ENCODE peak calls at places on chromosomes 7 and 10, in five cellular contexts. One of them, this sample, is unnamed.

GRCh38 chr10:89944138-89944537 is 242.7 kb downstream of the KIF20B start:
- DNase-seq in HepG2: no peak
- DNase-seq in choroid plexus epithelial cell: no peak
- DNase-seq in tibial artery: no peak
- DNase-seq in PC-3: no peak
- DNase-seq in this sample: no peak

GRCh38 chr10:133528296-133528844 is 1.2 kb downstream of the CYP2E1 start:
- DNase-seq in HepG2: no peak
- DNase-seq in PC-3: peak; percentile 10
- DNase-seq in choroid plexus epithelial cell: no peak
- DNase-seq in tibial artery: no peak
- DNase-seq in this sample: no peak

GRCh38 chr10:5526691-5527331 is 2.0 kb downstream of the CALML3 start:
- DNase-seq in PC-3: no peak
- DNase-seq in choroid plexus epithelial cell: no peak
- DNase-seq in tibial artery: peak; percentile 13
- DNase-seq in HepG2: no peak
- DNase-seq in this sample: no peak

GRCh38 chr7:2967238-2967637 is 76.4 kb downstream of the CARD11 start:
- DNase-seq in PC-3: no peak
- DNase-seq in choroid plexus epithelial cell: no peak
- DNase-seq in tibial artery: no peak
- DNase-seq in HepG2: no peak
- DNase-seq in this sample: no peak

GRCh38 chr10:99777918-99778716 is 4.3 kb upstream of the ABCC2 start:
- DNase-seq in PC-3: no peak
- DNase-seq in HepG2: peak; percentile 39
- DNase-seq in choroid plexus epithelial cell: peak; percentile 71
- DNase-seq in tibial artery: no peak
- DNase-seq in this sample: no peak

GRCh38 chr7:32879460-32879859 is 12.1 kb downstream of the KBTBD2 start:
- DNase-seq in tibial artery: no peak
- DNase-seq in PC-3: no peak
- DNase-seq in choroid plexus epithelial cell: peak; percentile 18
- DNase-seq in HepG2: no peak
- DNase-seq in this sample: no peak

GRCh38 chr10:112519129-112519761 is 72.2 kb downstream of the VTI1A start:
- DNase-seq in PC-3: peak; percentile 44
- DNase-seq in choroid plexus epithelial cell: no peak
- DNase-seq in tibial artery: no peak
- DNase-seq in HepG2: no peak
- DNase-seq in this sample: no peak

GRCh38 chr10:124069341-124069740 is 24.1 kb downstream of the CHST15 start:
- DNase-seq in tibial artery: no peak
- DNase-seq in choroid plexus epithelial cell: no peak
- DNase-seq in PC-3: no peak
- DNase-seq in HepG2: no peak
- DNase-seq in this sample: no peak

GRCh38 chr7:157760004-157760730 is 423.4 kb downstream of the DNAJB6 start:
- DNase-seq in choroid plexus epithelial cell: peak; percentile 21
- DNase-seq in tibial artery: no peak
- DNase-seq in HepG2: no peak
- DNase-seq in PC-3: no peak
- DNase-seq in this sample: no peak

GRCh38 chr10:36583690-36584089 is 541.7 kb upstream of the ANKRD30A start:
- DNase-seq in tibial artery: no peak
- DNase-seq in HepG2: no peak
- DNase-seq in choroid plexus epithelial cell: no peak
- DNase-seq in PC-3: no peak
- DNase-seq in this sample: no peak

GRCh38 chr10:71783917-71784678 is 10.8 kb upstream of the VSIR start:
- DNase-seq in tibial artery: no peak
- DNase-seq in HepG2: no peak
- DNase-seq in PC-3: no peak
- DNase-seq in choroid plexus epithelial cell: no peak
- DNase-seq in this sample: no peak

GRCh38 chr10:62610649-62611229 is 193.8 kb upstream of the ADO start:
- DNase-seq in choroid plexus epithelial cell: peak; percentile 70
- DNase-seq in HepG2: peak; percentile 35
- DNase-seq in PC-3: peak; percentile 99
- DNase-seq in tibial artery: no peak
- DNase-seq in this sample: no peak

GRCh38 chr7:29113384-29114102 is 32.8 kb downstream of the CPVL start:
- DNase-seq in tibial artery: no peak
- DNase-seq in choroid plexus epithelial cell: peak; percentile 59
- DNase-seq in HepG2: peak; percentile 24
- DNase-seq in PC-3: peak; percentile 89
- DNase-seq in this sample: no peak

GRCh38 chr7:66542528-66543373 is 85.9 kb upstream of the KCTD7 start:
- DNase-seq in PC-3: peak; percentile 37
- DNase-seq in choroid plexus epithelial cell: peak; percentile 13
- DNase-seq in tibial artery: no peak
- DNase-seq in HepG2: no peak
- DNase-seq in this sample: no peak

GRCh38 chr10:126037946-126038345 is 141.6 kb downstream of the FANK1 start:
- DNase-seq in choroid plexus epithelial cell: no peak
- DNase-seq in HepG2: no peak
- DNase-seq in tibial artery: no peak
- DNase-seq in PC-3: no peak
- DNase-seq in this sample: no peak

GRCh38 chr7:75776295-75776971 is 4.4 kb upstream of the CCL26 start:
- DNase-seq in tibial artery: no peak
- DNase-seq in HepG2: no peak
- DNase-seq in PC-3: peak; percentile 94
- DNase-seq in choroid plexus epithelial cell: peak; percentile 79
- DNase-seq in this sample: peak; percentile 86

GRCh38 chr10:58791137-58791536 is 278.5 kb downstream of the BICC1 start:
- DNase-seq in tibial artery: no peak
- DNase-seq in choroid plexus epithelial cell: peak; percentile 63
- DNase-seq in PC-3: peak; percentile 96
- DNase-seq in HepG2: no peak
- DNase-seq in this sample: peak; percentile 40

GRCh38 chr7:44309271-44310091 is 15.9 kb downstream of the CAMK2B start:
- DNase-seq in HepG2: peak; percentile 9
- DNase-seq in tibial artery: no peak
- DNase-seq in PC-3: peak; percentile 11
- DNase-seq in choroid plexus epithelial cell: peak; percentile 59
- DNase-seq in this sample: peak; percentile 15

GRCh38 chr7:148697950-148698396 is 730 bp upstream of the CUL1 start:
- DNase-seq in HepG2: no peak
- DNase-seq in choroid plexus epithelial cell: peak; percentile 31
- DNase-seq in tibial artery: no peak
- DNase-seq in PC-3: peak; percentile 12
- DNase-seq in this sample: no peak

GRCh38 chr7:104643587-104644217 is 315.3 kb downstream of the LHFPL3 start:
- DNase-seq in PC-3: peak; percentile 39
- DNase-seq in HepG2: peak; percentile 7
- DNase-seq in tibial artery: no peak
- DNase-seq in choroid plexus epithelial cell: peak; percentile 7
- DNase-seq in this sample: no peak

GRCh38 chr10:60384006-60384405 is 5.7 kb downstream of the ANK3 start:
- DNase-seq in choroid plexus epithelial cell: peak; percentile 46
- DNase-seq in PC-3: no peak
- DNase-seq in HepG2: no peak
- DNase-seq in tibial artery: no peak
- DNase-seq in this sample: no peak

GRCh38 chr7:128937647-128938523 is at the start of gene IRF5:
- DNase-seq in PC-3: peak; percentile 66
- DNase-seq in choroid plexus epithelial cell: no peak
- DNase-seq in tibial artery: no peak
- DNase-seq in HepG2: no peak
- DNase-seq in this sample: no peak

GRCh38 chr10:78291733-78292132 is 258.1 kb downstream of the RPS24 start:
- DNase-seq in PC-3: no peak
- DNase-seq in tibial artery: no peak
- DNase-seq in HepG2: no peak
- DNase-seq in choroid plexus epithelial cell: no peak
- DNase-seq in this sample: no peak

GRCh38 chr7:6590645-6591110 is 857 bp downstream of the INTS15 start:
- DNase-seq in HepG2: no peak
- DNase-seq in PC-3: no peak
- DNase-seq in choroid plexus epithelial cell: peak; percentile 36
- DNase-seq in tibial artery: no peak
- DNase-seq in this sample: no peak

DNA sequence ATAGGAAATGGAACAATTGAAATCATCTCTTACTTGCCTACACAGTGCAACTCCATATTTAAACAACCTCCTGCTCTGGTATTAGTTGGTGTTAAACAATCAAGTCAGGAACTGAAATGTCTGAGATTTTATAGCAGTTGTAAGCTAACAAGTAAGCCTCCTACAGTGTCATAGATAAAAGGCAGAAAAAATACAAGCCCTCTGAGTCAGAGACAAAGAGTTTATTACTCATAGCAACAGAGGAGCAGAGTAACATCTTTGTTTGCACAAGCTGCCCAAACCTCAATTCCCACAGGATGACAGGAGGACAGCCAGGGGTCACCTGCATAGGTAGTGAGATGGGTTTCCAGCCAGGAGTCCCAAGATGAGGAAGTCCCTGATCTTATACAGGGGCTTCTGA is 280.3 kb upstream of the HGF start:
- DNase-seq in choroid plexus epithelial cell: peak; percentile 93
- DNase-seq in tibial artery: no peak
- DNase-seq in PC-3: peak; percentile 94
- DNase-seq in HepG2: peak; percentile 3
- DNase-seq in this sample: peak; percentile 63
- H3K4me3 ChIP-seq in choroid plexus epithelial cell: no peak overlapping the region
- H3K4me3 ChIP-seq in tibial artery: no peak overlapping the region
- H3K4me3 ChIP-seq in PC-3: peak overlapping the region; percentile 39
- H3K4me3 ChIP-seq in HepG2: no peak overlapping the region
- H3K4me3 ChIP-seq in this sample: no peak overlapping the region

GRCh38 chr7:41975854-41976253 is 261.2 kb downstream of the GLI3 start:
- DNase-seq in HepG2: no peak
- DNase-seq in PC-3: no peak
- DNase-seq in choroid plexus epithelial cell: peak; percentile 40
- DNase-seq in tibial artery: no peak
- DNase-seq in this sample: no peak

GRCh38 chr7:41978858-41979257 is 258.2 kb downstream of the GLI3 start:
- DNase-seq in PC-3: no peak
- DNase-seq in HepG2: no peak
- DNase-seq in tibial artery: no peak
- DNase-seq in choroid plexus epithelial cell: no peak
- DNase-seq in this sample: no peak

GRCh38 chr7:41977165-41977651 is 259.8 kb downstream of the GLI3 start:
- DNase-seq in HepG2: peak; percentile 21
- DNase-seq in tibial artery: no peak
- DNase-seq in PC-3: peak; percentile 67
- DNase-seq in choroid plexus epithelial cell: peak; percentile 86
- DNase-seq in this sample: peak; percentile 42

GRCh38 chr7:41974835-41975234 is 262.2 kb downstream of the GLI3 start:
- DNase-seq in tibial artery: no peak
- DNase-seq in choroid plexus epithelial cell: no peak
- DNase-seq in HepG2: no peak
- DNase-seq in PC-3: no peak
- DNase-seq in this sample: no peak

GRCh38 chr7:41976411-41976810 is 260.6 kb downstream of the GLI3 start:
- DNase-seq in choroid plexus epithelial cell: no peak
- DNase-seq in HepG2: no peak
- DNase-seq in PC-3: no peak
- DNase-seq in tibial artery: no peak
- DNase-seq in this sample: no peak
- TF ChIP-seq CTCF in choroid plexus epithelial cell: no peak
- TF ChIP-seq CTCF in HepG2: no peak
- TF ChIP-seq CTCF in PC-3: no peak
- TF ChIP-seq CTCF in tibial artery: no peak
- TF ChIP-seq CTCF in this sample: no peak

GRCh38 chr7:57867884-57868701 is 418.1 kb downstream of the ZNF716 start:
- DNase-seq in PC-3: peak; percentile 33
- DNase-seq in HepG2: no peak
- DNase-seq in tibial artery: no peak
- DNase-seq in choroid plexus epithelial cell: peak; percentile 8
- DNase-seq in this sample: no peak
- H3K4me3 ChIP-seq in PC-3: peak overlapping the region; percentile 73
- H3K4me3 ChIP-seq in HepG2: peak overlapping the region; percentile 49
- H3K4me3 ChIP-seq in tibial artery: peak overlapping the region; percentile 38
- H3K4me3 ChIP-seq in choroid plexus epithelial cell: peak overlapping the region; percentile 42
- H3K4me3 ChIP-seq in this sample: peak overlapping the region; percentile 26

DNA sequence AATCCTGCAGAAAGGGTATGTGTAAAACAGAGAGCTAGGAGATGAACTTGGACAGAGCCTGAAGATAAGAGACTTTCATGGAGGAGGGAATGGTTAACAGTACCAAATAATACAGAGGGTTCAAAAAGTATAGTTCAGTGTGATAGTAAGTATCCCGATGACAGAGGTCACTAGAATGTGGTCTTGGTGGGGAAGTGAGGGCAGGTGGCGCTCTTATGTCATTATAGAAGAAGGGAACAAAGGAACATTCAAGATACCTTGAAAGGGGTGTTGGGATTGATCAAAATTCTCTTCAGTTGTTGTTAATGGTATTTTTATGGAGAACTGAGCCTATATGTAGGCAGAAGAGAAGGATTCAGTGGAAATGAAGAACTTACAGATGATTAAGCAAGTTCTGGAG is 312.5 kb downstream of the SUGCT start:
- DNase-seq in choroid plexus epithelial cell: no peak
- DNase-seq in tibial artery: no peak
- DNase-seq in HepG2: no peak
- DNase-seq in PC-3: peak; percentile 9
- DNase-seq in this sample: no peak
- TF ChIP-seq CTCF in choroid plexus epithelial cell: no peak
- TF ChIP-seq CTCF in tibial artery: no peak
- TF ChIP-seq CTCF in HepG2: peak; percentile 53
- TF ChIP-seq CTCF in PC-3: peak; percentile 40
- TF ChIP-seq CTCF in this sample: no peak

GRCh38 chr7:18513343-18513742 is 17.8 kb downstream of the HDAC9 start:
- DNase-seq in choroid plexus epithelial cell: no peak
- DNase-seq in HepG2: no peak
- DNase-seq in PC-3: no peak
- DNase-seq in tibial artery: no peak
- DNase-seq in this sample: no peak

GRCh38 chr7:18509491-18509890 is 13.9 kb downstream of the HDAC9 start:
- DNase-seq in choroid plexus epithelial cell: no peak
- DNase-seq in tibial artery: no peak
- DNase-seq in PC-3: no peak
- DNase-seq in HepG2: no peak
- DNase-seq in this sample: no peak

GRCh38 chr7:18508441-18509427 is 13.2 kb downstream of the HDAC9 start:
- DNase-seq in PC-3: peak; percentile 92
- DNase-seq in HepG2: peak; percentile 12
- DNase-seq in tibial artery: no peak
- DNase-seq in choroid plexus epithelial cell: peak; percentile 97
- DNase-seq in this sample: peak; percentile 94

GRCh38 chr7:18515067-18515466 is 19.5 kb downstream of the HDAC9 start:
- DNase-seq in tibial artery: no peak
- DNase-seq in PC-3: no peak
- DNase-seq in choroid plexus epithelial cell: peak; percentile 72
- DNase-seq in HepG2: no peak
- DNase-seq in this sample: no peak

GRCh38 chr7:18511351-18511750 is 15.8 kb downstream of the HDAC9 start:
- DNase-seq in PC-3: no peak
- DNase-seq in choroid plexus epithelial cell: no peak
- DNase-seq in HepG2: no peak
- DNase-seq in tibial artery: no peak
- DNase-seq in this sample: no peak
- H3K4me3 ChIP-seq in PC-3: peak overlapping the region; percentile 73
- H3K4me3 ChIP-seq in choroid plexus epithelial cell: no peak overlapping the region
- H3K4me3 ChIP-seq in HepG2: no peak overlapping the region
- H3K4me3 ChIP-seq in tibial artery: no peak overlapping the region
- H3K4me3 ChIP-seq in this sample: no peak overlapping the region

This sample was measured in astrocyte of the cerebellum.